ENCODE peak calls at places on chromosomes 4 and X, in nine cellular contexts. M, Y, N, Z, E, D, W, Q and V are unnamed samples.

GRCh38 chr4:152451496-152451895 is 84.4 kb downstream of the FBXW7 start:
- DNase-seq in M (no peak), Y (no peak), N (no peak), Z (no peak), E (no peak), D (no peak), W (no peak), Q (no peak), V (no peak)

GRCh38 chr4:81896936-81897335 is 425.2 kb upstream of the RASGEF1B start:
- DNase-seq in M (no peak), Y (no peak), N (no peak), Z (no peak), E (no peak), D (peak), W (no peak), Q (no peak), V (no peak)

GRCh38 chr4:75180790-75181776 is 248.2 kb downstream of the PARM1 start:
- DNase-seq in M (no peak), Y (peak), N (no peak), Z (no peak), E (no peak), D (peak), W (no peak), Q (peak), V (no peak)

GRCh38 chr4:15325987-15326386 is 101.8 kb upstream of the C1QTNF7 start:
- DNase-seq in M (no peak), Y (no peak), N (no peak), Z (no peak), E (no peak), D (no peak), W (no peak), Q (no peak), V (no peak)

GRCh38 chrX:116756960-116757359 is 294.2 kb upstream of the CT83 start:
- DNase-seq in M (no peak), Y (no peak), N (no peak), Z (no peak), E (no peak), D (no peak), W (no peak), Q (no peak), V (no peak)

GRCh38 chr4:146834263-146835034 is 111.2 kb downstream of the TTC29 start:
- DNase-seq in M (no peak), Y (no peak), N (no peak), Z (no peak), E (no peak), D (no peak), W (no peak), Q (no peak), V (no peak)

GRCh38 chrX:71543316-71543715 is 10.4 kb downstream of the OGT start:
- DNase-seq in M (no peak), Y (no peak), N (peak), Z (no peak), E (no peak), D (no peak), W (no peak), Q (no peak), V (no peak)

GRCh38 chr4:1659104-1659725 is 24.9 kb downstream of the FAM53A start:
- DNase-seq in M (no peak), Y (no peak), N (no peak), Z (no peak), E (no peak), D (no peak), W (no peak), Q (no peak), V (no peak)

GRCh38 chrX:46838482-46838857 is 1.6 kb downstream of the RP2 start:
- DNase-seq in M (no peak), Y (no peak), N (no peak), Z (no peak), E (no peak), D (no peak), W (no peak), Q (no peak), V (no peak)

GRCh38 chr4:98627883-98628282 is 30.5 kb downstream of the TSPAN5 start:
- DNase-seq in M (no peak), Y (no peak), N (peak), Z (no peak), E (no peak), D (no peak), W (no peak), Q (no peak), V (no peak)

GRCh38 chrX:70901465-70901864 is 7.0 kb downstream of the TEX11 start:
- DNase-seq in M (no peak), Y (no peak), N (no peak), Z (no peak), E (no peak), D (no peak), W (no peak), Q (no peak), V (no peak)

GRCh38 chrX:129650821-129651510 is 3.8 kb downstream of the APLN start:
- DNase-seq in M (no peak), Y (no peak), N (no peak), Z (no peak), E (no peak), D (no peak), W (no peak), Q (no peak), V (no peak)

GRCh38 chr4:138097912-138098600 is 144.1 kb downstream of the SLC7A11 start:
- DNase-seq in M (no peak), Y (no peak), N (no peak), Z (no peak), E (no peak), D (no peak), W (no peak), Q (no peak), V (no peak)